ENCODE peak calls at places on chromosomes 2 and 18, in eight cellular contexts. R is colonic mucosa, Z is gastrocnemius medialis, O is A549, P is IMR-90, V is AG04450, N is pancreas, A is mucosa of descending colon. W is an unnamed sample. For H3K9me3, the result is how much of the 10 kb centered on the place peaks cover.

GRCh38 chr2:43429366-43429765 is 166.5 kb downstream of the THADA start:
- DNase-seq in A (no peak), P (no peak), O (peak), R (no peak), Z (no peak), V (no peak), N (no peak), W (no peak)

GRCh38 chr18:74132201-74132600 is 15.4 kb downstream of the FBXO15 start:
- DNase-seq in N (no peak), O (no peak), R (no peak), Z (no peak), A (no peak), P (peak), V (peak), W (no peak)

GRCh38 chr2:100397976-100398375 is 19.5 kb downstream of the CHST10 start:
- DNase-seq in P (no peak), R (no peak), N (no peak), O (no peak), Z (no peak), A (no peak), V (no peak), W (no peak)

GRCh38 chr2:236166157-236166780 is 1.9 kb downstream of the GBX2 start:
- DNase-seq in P (no peak), Z (no peak), A (no peak), V (no peak), R (no peak), N (peak), O (no peak), W (no peak)

GRCh38 chr2:44542520-44542919 is 180.8 kb downstream of the CAMKMT start:
- DNase-seq in N (no peak), Z (no peak), R (no peak), V (no peak), P (no peak), A (no peak), O (no peak), W (no peak)

GRCh38 chr2:187552959-187553681 is 1.1 kb downstream of the TFPI start:
- DNase-seq in A (no peak), V (no peak), N (no peak), R (no peak), P (peak), Z (no peak), O (no peak), W (no peak)

GRCh38 chr18:11183621-11184020 is 34.3 kb upstream of the PIEZO2 start:
- DNase-seq in R (no peak), A (no peak), N (no peak), O (no peak), V (no peak), P (peak), Z (no peak), W (no peak)

GRCh38 chr18:33849731-33850130 is 271.7 kb downstream of the ASXL3 start:
- DNase-seq in N (no peak), R (no peak), V (no peak), A (no peak), O (no peak), P (no peak), Z (no peak), W (no peak)

GRCh38 chr18:27695509-27695908 is 481.4 kb downstream of the CDH2 start:
- DNase-seq in V (no peak), A (no peak), R (no peak), Z (no peak), O (no peak), P (no peak), N (no peak), W (no peak)

GRCh38 chr2:150485114-150485870 is 2.2 kb downstream of the RND3 start:
- DNase-seq in N (peak), P (peak), O (peak), R (peak), Z (peak), A (peak), V (no peak), W (peak)

GRCh38 chr2:227016894-227017293 is 147.1 kb downstream of the COL4A4 start:
- DNase-seq in R (no peak), Z (no peak), P (peak), A (no peak), O (no peak), V (no peak), N (no peak), W (no peak)

GRCh38 chr2:7458066-7458465 is 540.9 kb downstream of the RNF144A start:
- DNase-seq in A (no peak), V (no peak), Z (no peak), P (no peak), N (no peak), O (no peak), R (no peak), W (no peak)

GRCh38 chr2:168146892-168147810 is 100.2 kb downstream of the STK39 start:
- DNase-seq in P (no peak), O (no peak), A (no peak), R (no peak), Z (no peak), V (no peak), N (no peak), W (no peak)

GRCh38 chr2:218259099-218259921 is 1.5 kb upstream of the GPBAR1 start:
- DNase-seq in V (no peak), Z (no peak), R (no peak), O (no peak), N (no peak), A (no peak), P (peak), W (no peak)

GRCh38 chr2:23512778-23513177 is 127.8 kb downstream of the KLHL29 start:
- DNase-seq in A (no peak), P (no peak), O (no peak), V (no peak), Z (no peak), R (no peak), N (no peak), W (no peak)
- H3K4me3 ChIP-seq in A (no peak), P (no peak), O (no peak), V (no peak), Z (no peak), R (peak), N (no peak), W (no peak)

GRCh38 chr2:63300835-63301234 is 250.2 kb downstream of the OTX1 start:
- DNase-seq in V (no peak), Z (no peak), N (no peak), P (no peak), A (no peak), O (no peak), R (no peak), W (no peak)
- H3K9me3 ChIP-seq in V (under half), Z (under half), N (under half), P (under half), A (half or more), O (under half), R (under half), W (under half)

DNA sequence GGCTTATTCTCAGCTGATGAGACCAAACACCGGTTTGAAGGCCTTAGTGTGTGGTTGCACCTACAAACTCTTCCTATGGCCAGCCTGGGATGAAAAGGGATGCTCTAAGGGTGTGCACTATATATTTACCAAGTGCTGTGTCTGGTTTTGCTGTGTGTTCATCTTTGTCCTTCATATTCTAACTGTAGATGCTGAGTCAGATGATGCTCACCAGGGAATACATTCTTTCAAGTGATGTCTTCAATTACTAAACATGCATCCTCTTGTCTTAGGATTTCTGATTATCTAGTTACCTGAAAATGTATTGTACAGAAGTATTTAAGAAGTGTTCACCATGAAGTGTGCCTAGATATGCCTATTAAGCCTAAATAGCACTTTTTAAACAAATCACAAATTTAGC is 1111.6 kb upstream of the ZEB2 start:
- DNase-seq in N (no peak), R (no peak), O (no peak), P (peak), V (no peak), Z (no peak), A (no peak), W (no peak)
- H3K4me3 ChIP-seq in N (no peak), R (no peak), O (no peak), P (no peak), V (no peak), Z (no peak), A (no peak), W (no peak)

DNA sequence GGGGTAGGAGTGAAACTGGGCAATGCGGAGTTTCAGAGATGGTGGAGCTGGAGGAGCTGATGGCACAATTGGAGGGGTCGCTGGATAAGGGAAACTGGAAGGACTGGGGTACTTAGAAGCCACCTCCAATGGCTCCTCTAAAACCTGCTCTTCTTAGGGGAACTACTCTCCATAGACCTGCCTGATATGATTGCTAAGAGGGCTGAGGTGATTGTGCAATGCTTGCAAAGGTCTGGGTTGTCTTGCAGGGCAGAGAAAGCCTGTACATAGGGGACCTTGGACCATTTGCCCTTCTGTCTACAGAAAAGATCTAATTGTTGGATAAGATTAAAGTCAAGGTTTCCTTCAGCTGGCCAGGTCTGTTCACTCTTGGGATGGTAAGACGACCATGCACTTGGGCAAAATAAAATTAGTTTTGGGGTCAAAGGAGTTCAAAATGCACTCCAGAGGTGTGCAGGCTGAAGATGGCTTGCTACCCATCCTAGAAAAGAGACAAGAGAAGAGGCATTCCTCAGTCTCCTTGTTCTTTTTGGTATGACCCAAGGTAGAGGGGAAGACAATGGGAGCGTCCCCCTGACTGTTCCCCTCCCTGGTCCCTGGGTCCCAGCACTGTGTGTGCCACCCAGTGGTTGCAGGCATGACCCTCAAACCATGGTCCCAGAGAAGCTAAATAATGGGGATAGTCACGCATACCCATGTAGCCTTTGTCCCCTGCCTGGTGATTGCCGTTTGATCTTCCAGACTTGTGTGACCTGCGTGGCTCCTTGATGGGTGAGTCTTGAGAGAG is 41.1 kb downstream of the STK17B start:
- DNase-seq in Z (no peak), V (no peak), N (no peak), O (no peak), P (no peak), R (no peak), A (no peak), W (no peak)
- H3K9me3 ChIP-seq in Z (under half), V (under half), N (under half), O (under half), P (under half), R (under half), A (half or more), W (under half)

DNA sequence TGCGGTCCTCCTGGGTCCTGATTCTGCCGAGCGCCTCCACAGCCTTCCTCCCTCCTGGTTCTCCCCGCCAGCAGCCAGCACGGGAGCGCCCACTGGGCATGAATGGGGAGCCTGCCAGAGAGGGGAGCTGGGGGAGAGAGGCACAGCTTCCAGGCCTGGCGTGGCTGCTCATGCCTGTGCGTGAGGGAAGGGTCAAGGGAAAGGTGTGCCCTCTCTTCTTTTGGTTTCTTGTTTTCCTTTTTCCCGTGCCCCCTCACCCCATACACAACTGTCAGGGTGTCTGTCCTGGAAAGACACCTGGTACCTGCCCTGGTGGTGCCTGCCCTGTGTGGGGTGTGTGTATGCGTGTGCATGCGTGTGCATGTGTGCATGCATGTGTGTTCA is 4.7 kb upstream of the NEURL3 start:
- DNase-seq in N (no peak), V (no peak), Z (no peak), O (no peak), A (no peak), P (no peak), R (no peak), W (no peak)
- H3K4me3 ChIP-seq in N (no peak), V (no peak), Z (no peak), O (no peak), A (no peak), P (no peak), R (no peak), W (no peak)

DNA sequence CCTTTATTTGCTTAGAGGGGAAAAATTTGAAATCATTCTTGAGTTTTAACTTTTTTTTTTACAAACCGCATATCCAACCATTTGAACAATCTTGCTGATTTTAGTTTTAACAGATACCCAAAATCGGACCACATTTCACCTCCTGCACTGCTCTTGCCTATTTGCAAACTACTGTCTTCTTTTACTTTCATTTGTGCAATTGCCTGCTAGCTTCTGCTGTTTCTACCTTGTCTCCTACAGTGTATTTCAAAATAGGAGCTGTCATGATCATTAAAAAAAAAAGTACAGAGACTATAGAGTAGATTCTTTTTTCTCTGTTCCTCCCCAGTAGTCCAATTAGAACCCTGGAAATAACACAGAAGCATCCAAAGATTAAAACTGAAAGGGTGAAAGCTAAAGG is 1081.2 kb downstream of the SOCS6 start:
- DNase-seq in V (no peak), R (no peak), P (no peak), A (no peak), Z (no peak), N (no peak), O (no peak), W (no peak)
- H3K9me3 ChIP-seq in V (under half), R (under half), P (under half), A (under half), Z (under half), N (under half), O (under half), W (under half)

W was measured in prostate gland.